ENCODE peak calls at places on chromosomes 3 and 15, in nine cellular contexts. I is HepG2, Z is body of pancreas, D is coronary artery, W is pancreas, G is breast epithelium, K is astrocyte of the spinal cord, J is AG09319, V is epithelial cell of esophagus. C is an unnamed sample.

GRCh38 chr3:66453525-66454463 is 47.0 kb downstream of the LRIG1 start:
- DNase-seq in I (no peak), Z (no peak), D (no peak), W (no peak), G (no peak), K (no peak), J (no peak), V (no peak), C (no peak)

GRCh38 chr3:17355591-17355990 is 386.8 kb downstream of the TBC1D5 start:
- DNase-seq in I (no peak), Z (no peak), D (no peak), W (no peak), G (no peak), K (no peak), J (peak), V (peak), C (no peak)

GRCh38 chr15:33098082-33099058 is 96.1 kb downstream of the FMN1 start:
- DNase-seq in I (no peak), Z (no peak), D (no peak), W (no peak), G (no peak), K (peak), J (peak), V (peak), C (no peak)

GRCh38 chr15:99992611-99993231 is 259.5 kb upstream of the LYSMD4 start:
- DNase-seq in I (no peak), Z (no peak), D (peak), W (peak), G (no peak), K (no peak), J (no peak), V (no peak), C (no peak)

GRCh38 chr15:59399465-59400102 is 26.9 kb upstream of the MYO1E start:
- DNase-seq in I (no peak), Z (no peak), D (no peak), W (no peak), G (no peak), K (no peak), J (no peak), V (no peak), C (no peak)

GRCh38 chr3:159829056-159829995 is 159.3 kb upstream of the IL12A start:
- DNase-seq in I (peak), Z (peak), D (no peak), W (peak), G (peak), K (peak), J (no peak), V (peak), C (no peak)

GRCh38 chr15:80739919-80740318 is 39.3 kb upstream of the CEMIP start:
- DNase-seq in I (no peak), Z (no peak), D (no peak), W (no peak), G (no peak), K (no peak), J (no peak), V (peak), C (no peak)

GRCh38 chr3:138782748-138783147 is 52.0 kb downstream of the PIK3CB start:
- DNase-seq in I (no peak), Z (no peak), D (no peak), W (no peak), G (no peak), K (no peak), J (no peak), V (no peak), C (no peak)

GRCh38 chr15:48862705-48863104 is 15.2 kb upstream of the EID1 start:
- DNase-seq in I (no peak), Z (no peak), D (no peak), W (no peak), G (no peak), K (no peak), J (no peak), V (no peak), C (no peak)

DNA sequence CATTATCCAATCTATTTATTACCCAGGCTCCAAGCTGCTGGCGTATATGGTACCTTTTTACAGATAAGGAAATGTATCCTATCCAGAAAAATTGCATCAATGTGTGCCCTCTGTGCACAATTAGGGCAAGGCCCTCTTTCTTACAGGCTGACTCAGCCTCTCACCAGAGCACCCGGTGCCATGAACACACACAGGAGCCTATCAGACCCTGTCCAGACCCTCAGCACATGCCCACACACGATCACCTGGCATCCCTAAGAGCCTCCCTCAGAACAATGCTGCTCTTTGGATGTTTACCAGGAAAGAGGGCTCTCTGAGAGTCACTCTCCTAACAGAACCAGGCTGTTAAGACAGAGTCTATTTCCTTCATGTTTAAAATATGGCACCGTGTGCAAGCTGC is 460.0 kb upstream of the TBL1XR1 start:
- DNase-seq in I (no peak), Z (no peak), D (no peak), W (no peak), G (no peak), K (no peak), J (no peak), V (peak), C (no peak)
- TF ChIP-seq CTCF in I (no peak), Z (no peak), D (no peak), W (no peak), G (no peak), K (no peak), J (no peak), V (no peak), C (no peak)

DNA sequence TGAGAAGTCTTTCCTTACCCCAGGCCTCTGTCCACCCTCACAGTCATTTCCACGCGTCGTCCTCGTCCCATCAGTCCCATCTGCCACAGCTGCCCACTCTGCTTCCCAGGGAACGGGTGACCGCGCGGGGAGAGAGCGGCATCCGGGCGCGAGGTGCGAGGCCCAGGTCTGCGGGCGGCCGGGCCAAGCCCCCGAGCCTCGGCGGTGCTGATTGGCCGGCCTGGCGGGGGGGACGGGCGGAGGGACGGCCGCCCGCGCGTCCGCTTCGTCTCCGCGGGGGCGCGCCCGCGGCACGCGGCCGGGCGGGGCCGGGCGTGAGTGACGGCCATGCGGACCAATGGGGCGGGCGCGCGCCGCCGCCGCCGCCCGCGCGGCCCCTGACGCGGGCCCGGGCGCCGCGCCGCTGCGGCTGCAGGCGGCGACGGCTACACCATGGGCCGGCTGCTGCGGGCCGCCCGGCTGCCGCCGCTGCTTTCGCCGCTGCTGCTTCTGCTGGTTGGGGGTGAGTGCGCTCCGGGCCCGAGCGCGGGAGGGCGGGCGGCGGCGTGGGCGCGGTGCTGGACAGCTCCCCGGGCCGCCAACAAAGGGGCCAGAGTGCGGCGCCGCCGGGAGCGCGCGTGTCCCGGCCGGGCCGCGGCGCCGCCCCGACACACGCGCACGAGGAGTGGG is at the start of gene PODXL2:
- DNase-seq in I (peak), Z (peak), D (no peak), W (peak), G (no peak), K (peak), J (peak), V (peak), C (no peak)
- TF ChIP-seq CTCF in I (no peak), Z (no peak), D (no peak), W (no peak), G (no peak), K (no peak), J (no peak), V (no peak), C (no peak)

DNA sequence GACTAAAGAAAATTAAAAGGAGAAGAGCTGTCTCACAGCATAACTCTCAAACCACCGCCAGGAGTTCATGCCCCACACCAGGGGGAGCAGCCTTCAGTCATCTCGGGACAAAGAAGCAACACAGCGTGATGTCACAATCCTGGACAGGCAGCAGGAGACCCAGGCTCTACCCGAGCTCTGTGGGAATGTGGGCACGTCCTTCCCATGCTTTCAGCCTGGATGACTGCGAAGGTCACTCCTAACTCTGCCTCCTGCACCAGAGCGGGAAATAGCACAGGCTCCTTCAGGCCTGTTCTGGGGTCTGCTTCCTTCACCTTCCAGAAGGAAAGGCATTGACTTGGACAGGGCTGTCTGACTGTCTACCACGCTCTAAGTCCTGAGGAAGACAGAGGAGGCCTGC is 31.3 kb downstream of the NOX5 start:
- DNase-seq in I (peak), Z (no peak), D (no peak), W (no peak), G (no peak), K (peak), J (no peak), V (no peak), C (no peak)
- TF ChIP-seq CTCF in I (peak), Z (no peak), D (no peak), W (no peak), G (no peak), K (peak), J (peak), V (no peak), C (peak)

DNA sequence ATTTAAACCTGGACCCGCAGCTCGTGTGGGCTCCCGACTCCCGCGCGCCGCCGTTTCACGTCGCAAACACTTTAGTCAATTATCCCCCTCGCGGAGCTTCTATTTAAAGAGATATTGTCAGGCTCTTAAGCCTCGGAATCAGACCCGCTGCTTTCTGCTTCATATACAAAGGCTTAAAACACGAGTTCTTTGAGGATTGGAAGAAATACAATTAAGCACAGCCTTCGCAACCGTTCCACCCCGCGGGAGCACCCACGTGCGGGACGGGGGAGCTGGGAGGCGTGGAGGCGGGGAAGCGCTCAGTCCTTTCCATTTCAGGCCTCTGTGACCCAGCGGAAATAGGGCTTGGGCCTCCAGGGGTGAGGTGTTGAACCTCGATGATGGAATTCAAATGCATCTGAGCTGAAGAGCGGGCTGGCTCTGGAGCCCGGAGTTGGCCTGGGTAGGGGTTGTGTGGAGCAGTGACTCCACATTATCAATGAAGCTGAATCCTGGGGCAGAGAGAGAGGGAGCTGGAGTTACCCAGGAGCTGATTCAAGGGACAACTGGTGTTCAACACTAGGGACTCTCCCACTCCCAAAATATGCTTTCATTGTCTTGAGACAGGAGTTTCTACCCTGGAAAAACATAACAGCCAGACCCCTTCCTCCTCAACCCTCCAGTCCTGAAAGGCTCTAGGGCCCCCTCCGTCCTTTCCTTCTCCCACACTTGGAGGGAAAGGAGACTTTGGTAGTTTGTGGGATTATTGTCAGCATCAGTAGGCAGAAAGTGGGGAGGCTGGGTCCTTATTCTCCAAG is 2.4 kb downstream of the ANKRD63 start:
- DNase-seq in I (no peak), Z (no peak), D (no peak), W (no peak), G (no peak), K (no peak), J (no peak), V (no peak), C (no peak)
- TF ChIP-seq CTCF in I (no peak), Z (no peak), D (no peak), W (no peak), G (no peak), K (no peak), J (no peak), V (no peak), C (no peak)

DNA sequence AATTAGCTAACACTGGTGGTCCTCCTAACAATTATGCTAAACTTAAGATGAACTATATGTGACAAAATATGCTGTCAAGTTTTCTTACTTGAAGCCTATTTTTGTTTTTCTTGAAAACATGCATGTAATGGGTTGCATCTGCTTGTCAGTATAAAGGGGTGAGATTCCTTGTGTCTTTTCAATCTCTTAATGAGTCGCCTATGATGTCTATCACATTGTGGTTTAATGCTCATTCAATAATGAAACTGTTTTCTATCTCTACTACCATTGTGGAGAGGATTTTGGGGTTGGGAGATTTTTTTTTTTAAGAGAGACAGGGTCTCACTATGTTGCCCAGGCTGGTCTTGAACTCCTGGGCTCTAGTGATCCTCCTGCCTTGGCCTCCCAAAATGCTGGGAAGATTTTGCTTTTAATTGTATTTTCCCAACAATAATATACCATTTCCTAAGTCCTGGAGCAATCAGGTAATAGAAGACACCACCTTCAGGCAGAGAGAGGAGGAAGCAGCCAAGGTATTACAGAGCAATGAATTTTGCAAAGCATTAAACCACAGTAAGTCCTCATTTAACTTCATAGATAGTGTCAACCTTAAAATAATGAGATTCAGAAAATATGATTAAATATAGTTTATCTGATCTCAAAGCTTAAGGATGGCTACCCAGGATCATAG is 17.4 kb upstream of the TRMT10C start:
- DNase-seq in I (no peak), Z (no peak), D (no peak), W (no peak), G (no peak), K (no peak), J (no peak), V (no peak), C (no peak)
- TF ChIP-seq CTCF in I (peak), Z (peak), D (no peak), W (no peak), G (no peak), K (peak), J (no peak), V (peak), C (peak)

GRCh38 chr3:41863024-41863423 is 98.9 kb downstream of the ULK4 start:
- DNase-seq in I (peak), Z (no peak), D (no peak), W (no peak), G (no peak), K (no peak), J (no peak), V (peak), C (no peak)
- TF ChIP-seq CTCF in I (peak), Z (no peak), D (no peak), W (no peak), G (no peak), K (no peak), J (no peak), V (peak), C (peak)